ENCODE peak calls at places on chromosomes 1 and 21, in nine cellular contexts. A is fibroblast of lung, X is heart left ventricle, H is AG04450, P is PC-3, Z is mesothelial cell of epicardium, G is B cell, J is transverse colon, D is HFF-Myc. V is an unnamed sample.

GRCh38 chr1:15799928-15800835 is 7.3 kb downstream of the UQCRHL start:
- DNase-seq in J (peak), G (no peak), X (no peak), Z (peak), P (peak), A (peak), D (peak), H (no peak), V (no peak)

GRCh38 chr1:109864960-109865611 is 45.6 kb upstream of the CSF1 start:
- DNase-seq in P (no peak), D (no peak), G (no peak), Z (no peak), A (peak), J (peak), X (no peak), H (no peak), V (no peak)

GRCh38 chr1:31581821-31582810 is 5.8 kb downstream of the TINAGL1 start:
- DNase-seq in G (no peak), J (no peak), A (no peak), X (peak), H (no peak), P (peak), D (no peak), Z (no peak), V (no peak)

GRCh38 chr1:160438935-160439334 is 38.6 kb downstream of the VANGL2 start:
- DNase-seq in A (no peak), P (no peak), Z (no peak), G (no peak), H (no peak), J (no peak), D (no peak), X (no peak), V (no peak)

GRCh38 chr1:98493469-98493868 is 168.1 kb upstream of the SNX7 start:
- DNase-seq in H (no peak), J (no peak), X (no peak), D (no peak), A (peak), G (no peak), Z (no peak), P (peak), V (no peak)

GRCh38 chr1:167666416-167666815 is 36.4 kb downstream of the RCSD1 start:
- DNase-seq in X (peak), H (no peak), J (no peak), Z (no peak), P (peak), G (no peak), A (no peak), D (no peak), V (no peak)

GRCh38 chr1:160778976-160779375 is 17.0 kb upstream of the LY9 start:
- DNase-seq in Z (no peak), P (no peak), H (no peak), A (no peak), X (no peak), D (no peak), J (no peak), G (no peak), V (no peak)

GRCh38 chr1:243598433-243598832 is 251.6 kb downstream of the AKT3 start:
- DNase-seq in Z (no peak), G (no peak), X (no peak), D (peak), P (peak), H (peak), J (no peak), A (peak), V (no peak)

GRCh38 chr21:18832950-18833349 is 429.4 kb upstream of the TMPRSS15 start:
- DNase-seq in A (peak), D (no peak), P (peak), X (no peak), Z (no peak), H (no peak), J (no peak), G (no peak), V (no peak)

GRCh38 chr1:66791621-66792610 is 9.2 kb downstream of the INSL5 start:
- DNase-seq in P (no peak), D (no peak), H (no peak), A (no peak), Z (no peak), J (no peak), G (no peak), X (no peak), V (no peak)

GRCh38 chr1:42831273-42831672 is 14.1 kb upstream of the SVBP start:
- DNase-seq in Z (no peak), A (no peak), G (no peak), X (no peak), P (no peak), J (no peak), H (no peak), D (no peak), V (no peak)

GRCh38 chr1:246680696-246681127 is 43.5 kb upstream of the SCCPDH start:
- DNase-seq in J (no peak), P (no peak), Z (no peak), D (no peak), G (no peak), A (no peak), H (no peak), X (no peak), V (no peak)

GRCh38 chr21:34736116-34736870 is 67.5 kb downstream of the CLIC6 start:
- DNase-seq in D (no peak), J (no peak), X (no peak), Z (no peak), G (no peak), H (no peak), A (no peak), P (peak), V (no peak)

GRCh38 chr1:100866041-100866900 is 28.4 kb downstream of the EXTL2 start:
- DNase-seq in P (peak), X (no peak), A (peak), G (peak), Z (no peak), J (no peak), H (no peak), D (no peak), V (peak)

GRCh38 chr1:119323216-119323982 is 45.2 kb upstream of the HAO2 start:
- DNase-seq in G (no peak), P (no peak), J (no peak), H (no peak), A (no peak), Z (no peak), D (no peak), X (no peak), V (peak)

GRCh38 chr1:62397301-62397700 is 39.5 kb upstream of the USP1 start:
- DNase-seq in H (no peak), Z (no peak), D (no peak), J (no peak), X (no peak), G (no peak), P (no peak), A (no peak), V (no peak)

GRCh38 chr21:40165671-40166070 is 298.4 kb downstream of the PCP4 start:
- DNase-seq in G (no peak), D (no peak), A (no peak), X (no peak), P (no peak), H (no peak), Z (no peak), J (no peak), V (no peak)

GRCh38 chr21:16535100-16535418 is 805.3 kb downstream of the USP25 start:
- DNase-seq in H (peak), A (peak), J (peak), P (peak), G (no peak), D (peak), X (peak), Z (no peak), V (no peak)

GRCh38 chr1:40318476-40318875 is 1.4 kb upstream of the COL9A2 start:
- DNase-seq in Z (no peak), A (no peak), G (no peak), D (no peak), P (no peak), H (no peak), X (no peak), J (no peak), V (no peak)

GRCh38 chr1:145758575-145758974 is 39.3 kb downstream of the CD160 start:
- DNase-seq in G (no peak), Z (no peak), H (no peak), D (no peak), A (no peak), J (no peak), X (no peak), P (no peak), V (no peak)

DNA sequence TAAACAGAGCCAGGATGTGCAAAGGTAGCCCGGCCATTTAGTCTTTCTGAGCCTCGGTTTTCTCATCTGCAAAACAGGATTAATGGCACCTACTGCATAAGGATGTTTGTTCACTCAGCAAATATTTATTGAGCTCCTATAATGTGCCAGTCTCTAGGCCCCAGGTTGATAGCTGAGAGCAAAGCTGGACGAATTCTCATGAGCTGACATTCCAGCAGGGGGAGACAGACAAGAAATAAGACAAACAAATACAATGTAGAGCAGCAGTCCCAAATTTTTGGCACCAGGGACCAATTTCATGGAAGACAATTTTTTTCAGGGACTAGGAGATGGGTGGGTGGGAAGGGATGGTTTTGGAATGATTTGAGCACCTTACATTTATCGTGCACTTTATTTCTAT is 74.3 kb upstream of the PAX7 start:
- DNase-seq in X (no peak), P (peak), A (peak), J (no peak), D (no peak), H (no peak), G (no peak), Z (no peak), V (peak)
- TF ChIP-seq CTCF in X (no peak), P (peak), A (peak), J (no peak), D (peak), H (peak), G (no peak), Z (peak), V (peak)

DNA sequence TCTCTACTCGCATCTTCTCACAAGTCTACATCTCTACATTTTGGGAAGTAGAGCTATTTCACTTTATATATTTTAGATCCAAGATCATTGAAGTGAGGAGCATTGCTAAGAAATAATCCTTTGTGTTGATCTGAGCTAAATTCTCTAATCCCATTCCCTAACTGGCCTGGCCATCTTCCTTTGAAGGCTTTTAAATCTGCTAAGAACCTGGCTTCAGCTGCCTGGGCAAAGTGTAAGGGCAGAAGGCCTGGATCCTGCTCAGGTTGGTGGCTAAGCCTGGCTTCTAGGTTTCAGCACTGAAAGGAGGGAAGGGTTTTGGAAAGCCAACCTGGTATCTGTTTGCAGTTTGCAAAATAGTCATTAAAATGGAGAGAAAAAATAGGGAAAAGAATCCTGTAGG is 167.6 kb downstream of the BRINP2 start:
- DNase-seq in D (no peak), G (no peak), A (no peak), J (no peak), P (no peak), H (no peak), Z (no peak), X (no peak), V (no peak)
- TF ChIP-seq CTCF in D (no peak), G (no peak), A (no peak), J (no peak), P (no peak), H (no peak), Z (no peak), X (no peak), V (no peak)

DNA sequence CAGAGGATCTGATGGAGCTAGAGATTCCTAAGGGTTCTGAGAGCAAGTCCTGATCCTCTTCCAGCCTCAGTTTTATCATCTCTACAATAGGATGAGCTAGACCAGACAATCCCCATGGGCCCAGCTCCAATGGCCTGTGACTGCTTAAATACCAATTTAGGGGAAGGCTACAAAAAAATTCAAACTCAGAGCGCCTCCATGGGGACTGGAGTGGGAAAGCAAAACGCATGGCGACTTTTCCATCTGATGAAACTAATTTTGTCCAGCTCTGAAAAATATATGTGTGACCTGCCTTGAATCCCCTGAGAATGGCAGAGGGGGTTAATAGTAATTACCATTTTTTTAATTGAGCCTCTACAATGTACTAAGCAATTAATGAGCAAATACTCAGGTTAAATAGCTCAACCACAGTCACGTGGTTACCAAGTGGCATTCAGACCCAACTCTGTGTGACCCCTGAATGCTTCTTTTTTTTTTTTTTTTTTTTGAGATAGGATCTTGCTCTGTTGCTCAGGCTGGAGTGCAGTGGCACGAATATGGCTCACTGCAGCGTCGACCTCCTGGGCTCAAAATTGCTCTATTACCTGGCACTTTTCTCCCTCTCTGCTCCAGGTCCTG is 8.4 kb downstream of the EXTL1 start:
- DNase-seq in D (no peak), J (no peak), G (no peak), A (peak), H (no peak), Z (no peak), X (no peak), P (no peak), V (no peak)
- TF ChIP-seq CTCF in D (no peak), J (no peak), G (no peak), A (no peak), H (no peak), Z (no peak), X (no peak), P (peak), V (no peak)

DNA sequence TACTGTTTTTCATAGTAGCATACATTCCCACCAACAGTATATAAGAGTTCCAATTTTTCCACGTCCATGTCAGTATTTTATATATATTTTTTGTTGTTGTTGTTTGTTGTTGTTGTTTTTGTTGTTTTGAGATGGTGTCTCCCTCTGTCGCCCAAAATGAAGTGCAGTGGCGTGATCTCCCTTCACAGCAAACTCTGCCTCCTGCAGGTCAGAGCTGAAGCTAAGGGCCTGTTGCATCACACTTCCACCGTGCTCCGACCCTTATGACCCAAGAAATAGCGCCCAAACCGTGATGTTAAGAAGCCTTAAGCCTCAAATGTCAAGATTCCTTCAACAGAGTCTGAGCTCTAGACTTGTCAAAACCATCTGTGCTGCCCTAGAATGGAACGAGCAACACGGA is 2032.3 kb downstream of the MRPL39 start:
- DNase-seq in A (no peak), D (no peak), H (no peak), P (no peak), J (no peak), X (no peak), G (no peak), Z (no peak), V (no peak)
- TF ChIP-seq CTCF in A (no peak), D (no peak), H (no peak), P (peak), J (no peak), X (no peak), G (no peak), Z (no peak), V (no peak)

GRCh38 chr1:86423473-86423872 is 498 bp upstream of the CLCA2 start:
- DNase-seq in A (no peak), D (no peak), P (no peak), J (no peak), Z (no peak), X (no peak), G (no peak), H (no peak), V (no peak)

GRCh38 chr1:86416343-86416742 is 7.6 kb upstream of the CLCA2 start:
- DNase-seq in H (no peak), D (no peak), X (no peak), P (no peak), A (no peak), Z (no peak), G (no peak), J (peak), V (no peak)

GRCh38 chr1:86423873-86424272 is at the start of gene CLCA2:
- DNase-seq in A (peak), Z (no peak), H (no peak), G (no peak), D (no peak), X (no peak), J (no peak), P (no peak), V (no peak)

GRCh38 chr1:86421601-86422280 is 2.2 kb upstream of the CLCA2 start:
- DNase-seq in Z (no peak), D (no peak), H (no peak), A (peak), G (no peak), X (no peak), J (no peak), P (peak), V (no peak)

DNA sequence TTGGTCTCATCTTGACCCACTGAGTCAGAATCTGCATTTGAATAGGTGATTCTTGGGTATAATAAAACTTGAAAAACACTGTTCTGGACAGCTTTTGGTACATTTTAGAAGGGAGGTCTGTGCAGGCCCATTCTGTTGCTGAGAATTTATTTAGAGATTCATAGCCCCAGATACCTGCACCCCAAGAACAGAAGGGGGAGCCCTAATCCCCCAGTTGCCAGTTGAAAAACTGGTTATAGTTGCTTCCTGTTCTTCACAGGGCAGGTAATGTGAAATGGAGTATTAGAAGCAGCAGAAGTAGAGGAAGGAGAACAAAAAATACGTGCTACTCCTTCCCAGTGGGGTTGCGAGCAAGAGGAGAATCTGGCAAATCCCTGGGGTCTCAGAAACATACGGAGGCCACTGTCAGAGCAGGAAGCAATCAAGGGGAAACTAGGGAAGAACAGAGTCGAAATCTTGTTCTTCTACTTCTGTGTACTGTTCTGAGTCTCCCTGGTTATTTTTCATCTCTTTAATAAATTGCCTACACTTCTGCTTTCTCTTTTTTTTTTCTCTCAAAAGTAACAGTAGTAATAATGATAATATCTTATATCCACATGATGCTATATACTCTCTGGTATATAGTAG is 4.6 kb upstream of the CLCA2 start:
- DNase-seq in A (peak), Z (no peak), J (peak), D (no peak), P (peak), H (no peak), G (peak), X (no peak), V (peak)
- TF ChIP-seq CTCF in A (peak), Z (no peak), J (peak), D (peak), P (peak), H (peak), G (peak), X (peak), V (peak)

DNA sequence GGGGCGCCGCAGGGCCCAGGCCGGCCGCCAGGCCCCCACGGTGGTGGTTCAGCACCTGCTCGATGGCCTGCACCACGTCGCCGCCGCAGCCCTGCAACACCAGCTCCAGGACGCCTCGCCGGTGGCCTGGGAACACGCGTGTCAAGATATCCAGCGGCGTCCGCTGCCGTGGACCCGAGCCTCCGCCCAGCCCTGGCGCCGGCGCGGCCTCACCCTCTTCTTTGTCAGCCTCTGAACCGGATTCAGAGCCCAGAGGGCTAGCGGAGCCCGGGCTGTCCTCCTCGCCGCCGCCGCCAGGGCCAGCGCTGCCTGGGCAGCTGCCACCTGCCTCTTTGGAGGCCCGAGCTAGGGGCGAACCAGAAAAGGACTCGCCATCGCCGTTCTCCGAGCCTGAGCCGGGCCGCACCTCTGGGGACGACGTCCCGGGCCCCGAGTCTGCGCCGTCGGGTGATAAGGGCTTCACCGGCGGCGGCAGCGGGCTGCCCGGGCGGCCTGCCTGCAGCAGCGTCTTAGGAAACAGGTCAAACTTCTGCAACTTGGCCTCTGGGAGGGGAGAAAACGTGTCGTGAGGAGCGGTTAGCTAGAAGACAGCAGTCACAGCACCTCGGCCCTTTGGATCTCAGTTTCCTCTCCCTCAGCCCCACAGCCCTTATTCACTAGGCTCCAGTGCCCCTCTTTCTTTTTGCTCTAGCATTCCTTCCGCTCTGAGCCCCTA is 3.9 kb downstream of the DMRTA2 start:
- DNase-seq in A (no peak), H (no peak), X (no peak), J (no peak), G (peak), D (no peak), P (no peak), Z (peak), V (peak)
- TF ChIP-seq CTCF in A (no peak), H (no peak), X (no peak), J (peak), G (no peak), D (peak), P (no peak), Z (peak), V (no peak)

DNA sequence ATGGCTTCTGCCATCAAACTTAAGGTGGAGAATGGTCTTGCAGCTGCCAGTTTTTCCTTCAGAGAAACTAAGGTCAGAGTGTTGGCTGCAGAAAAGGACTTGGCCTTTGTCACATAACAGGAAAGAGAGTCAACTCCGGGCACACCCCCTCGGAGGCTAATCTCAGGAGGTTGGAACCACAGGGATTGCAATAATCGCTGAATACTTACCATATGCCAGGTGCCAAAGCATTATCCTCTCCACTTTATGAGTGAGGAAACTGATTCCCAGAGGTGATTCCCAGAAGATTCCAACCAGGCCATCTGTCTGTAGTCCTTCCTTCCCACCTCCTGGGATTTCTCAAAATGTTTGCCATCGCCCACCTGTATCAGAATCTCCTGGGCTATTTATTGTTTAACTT is 54.0 kb downstream of the LACTBL1 start:
- DNase-seq in P (no peak), A (no peak), J (no peak), H (no peak), G (no peak), X (no peak), D (no peak), Z (no peak), V (no peak)
- TF ChIP-seq CTCF in P (no peak), A (no peak), J (no peak), H (no peak), G (no peak), X (no peak), D (no peak), Z (no peak), V (no peak)

V was measured in GM13976.